ENCODE peak calls at places on chromosome 7, in six cellular contexts. Q is GM12865, A is HTR-8/SVneo, I is fibroblast of the conjunctiva, M is A549, J is progenitor cell of endocrine pancreas. D is an unnamed sample.

GRCh38 chr7:45136106-45137060 is 21.2 kb upstream of the RAMP3 start:
- DNase-seq in M (peak; percentile 76), A (peak; percentile 89), Q (peak; percentile 84), J (peak; percentile 36), I (peak; percentile 63), D (peak; percentile 90)

GRCh38 chr7:159008417-159008816 is 136.2 kb downstream of the VIPR2 start:
- DNase-seq in M (no peak), J (no peak), I (no peak), Q (no peak), A (no peak), D (no peak)

GRCh38 chr7:155764432-155764798 is 47.8 kb downstream of the SHH start:
- DNase-seq in I (no peak), A (no peak), J (no peak), M (no peak), Q (no peak), D (no peak)

GRCh38 chr7:24477807-24478655 is 95.2 kb upstream of the PALS2 start:
- DNase-seq in J (no peak), M (peak; percentile 75), A (peak; percentile 70), Q (no peak), I (peak; percentile 80), D (peak; percentile 64)

GRCh38 chr7:73976761-73977625 is 51.0 kb upstream of the ELN start:
- DNase-seq in M (no peak), J (no peak), A (no peak), I (no peak), Q (no peak), D (peak; percentile 76)

GRCh38 chr7:152462995-152463713 is 27.4 kb upstream of the KMT2C start:
- DNase-seq in I (no peak), A (peak; percentile 27), J (no peak), M (no peak), Q (no peak), D (peak; percentile 57)

GRCh38 chr7:13800694-13801448 is 188.6 kb downstream of the ETV1 start:
- DNase-seq in A (no peak), M (no peak), I (peak; percentile 40), Q (no peak), J (no peak), D (peak; percentile 60)

GRCh38 chr7:146331369-146331768 is 214.8 kb downstream of the CNTNAP2 start:
- DNase-seq in Q (no peak), J (no peak), A (no peak), M (no peak), I (no peak), D (no peak)

GRCh38 chr7:13879994-13880686 is 109.3 kb downstream of the ETV1 start:
- DNase-seq in Q (no peak), A (peak; percentile 21), M (no peak), I (no peak), J (no peak), D (peak; percentile 52)

GRCh38 chr7:39735903-39736302 is 112.5 kb downstream of the RALA start:
- DNase-seq in A (no peak), I (no peak), Q (peak; percentile 38), J (no peak), M (no peak), D (no peak)

GRCh38 chr7:155011081-155011480 is 8.2 kb upstream of the PAXIP1 start:
- DNase-seq in J (no peak), A (no peak), I (no peak), M (no peak), Q (no peak), D (no peak)

GRCh38 chr7:36851382-36851781 is 127.1 kb upstream of the AOAH start:
- DNase-seq in J (no peak), I (no peak), M (no peak), A (no peak), Q (no peak), D (no peak)

GRCh38 chr7:111012799-111013675 is 77.9 kb upstream of the LRRN3 start:
- DNase-seq in Q (peak; percentile 73), A (no peak), J (no peak), I (no peak), M (no peak), D (no peak)

GRCh38 chr7:155526225-155526624 is 20.1 kb downstream of the CNPY1 start:
- DNase-seq in M (no peak), Q (no peak), A (no peak), J (no peak), I (no peak), D (no peak)

GRCh38 chr7:159094919-159095915 is 49.5 kb downstream of the VIPR2 start:
- DNase-seq in M (no peak), J (no peak), A (no peak), I (no peak), Q (no peak), D (no peak)

GRCh38 chr7:42232275-42232674 is 4.7 kb downstream of the GLI3 start:
- DNase-seq in I (peak; percentile 29), M (no peak), J (no peak), A (no peak), Q (no peak), D (peak; percentile 54)

GRCh38 chr7:19552576-19552975 is 156.3 kb downstream of the POLR1F start:
- DNase-seq in I (no peak), M (no peak), J (no peak), Q (peak; percentile 1), A (no peak), D (no peak)

GRCh38 chr7:102836206-102836938 is 76.4 kb upstream of the LRRC17 start:
- DNase-seq in M (peak; percentile 63), A (peak; percentile 65), I (peak; percentile 68), J (no peak), Q (no peak), D (peak; percentile 74)

GRCh38 chr7:85133560-85133959 is 53.3 kb downstream of the SEMA3D start:
- DNase-seq in A (no peak), J (no peak), I (no peak), M (no peak), Q (no peak), D (no peak)